ENCODE peak calls at places on chromosomes 16 and 17, in five cellular contexts. One of them, this sample, is unnamed.

GRCh38 chr16:67504190-67505021 is 21.1 kb upstream of the AGRP start:
- DNase-seq in fibroblast of the conjunctiva: no peak
- DNase-seq in heart right ventricle: no peak
- DNase-seq in BJ: no peak
- DNase-seq in activated gamma-delta T cell treated with anti-CD3 and anti-CD28 coated beads, Interleukin-2, amount 50 U/mL, for 16 hours: no peak
- DNase-seq in this sample: no peak

GRCh38 chr16:19913306-19913717 is 28.7 kb upstream of the GPRC5B start:
- DNase-seq in heart right ventricle: no peak
- DNase-seq in BJ: no peak
- DNase-seq in activated gamma-delta T cell treated with anti-CD3 and anti-CD28 coated beads, Interleukin-2, amount 50 U/mL, for 16 hours: no peak
- DNase-seq in fibroblast of the conjunctiva: no peak
- DNase-seq in this sample: no peak

GRCh38 chr17:352421-353212 is at the start of gene RPH3AL:
- DNase-seq in BJ: no peak
- DNase-seq in heart right ventricle: peak; percentile 55
- DNase-seq in activated gamma-delta T cell treated with anti-CD3 and anti-CD28 coated beads, Interleukin-2, amount 50 U/mL, for 16 hours: no peak
- DNase-seq in fibroblast of the conjunctiva: no peak
- DNase-seq in this sample: peak; percentile 18

GRCh38 chr16:78984887-78985464 is 615.6 kb downstream of the MAF start:
- DNase-seq in BJ: no peak
- DNase-seq in fibroblast of the conjunctiva: no peak
- DNase-seq in heart right ventricle: peak; percentile 30
- DNase-seq in activated gamma-delta T cell treated with anti-CD3 and anti-CD28 coated beads, Interleukin-2, amount 50 U/mL, for 16 hours: no peak
- DNase-seq in this sample: no peak

GRCh38 chr17:2594657-2595085 is 1.2 kb downstream of the PAFAH1B1 start:
- DNase-seq in activated gamma-delta T cell treated with anti-CD3 and anti-CD28 coated beads, Interleukin-2, amount 50 U/mL, for 16 hours: no peak
- DNase-seq in heart right ventricle: no peak
- DNase-seq in BJ: no peak
- DNase-seq in fibroblast of the conjunctiva: no peak
- DNase-seq in this sample: no peak

GRCh38 chr17:66702106-66702936 is 132.6 kb upstream of the CACNG5 start:
- DNase-seq in BJ: no peak
- DNase-seq in fibroblast of the conjunctiva: no peak
- DNase-seq in heart right ventricle: no peak
- DNase-seq in activated gamma-delta T cell treated with anti-CD3 and anti-CD28 coated beads, Interleukin-2, amount 50 U/mL, for 16 hours: no peak
- DNase-seq in this sample: no peak

GRCh38 chr16:73319747-73320146 is 271.8 kb upstream of the ZFHX3 start:
- DNase-seq in BJ: no peak
- DNase-seq in fibroblast of the conjunctiva: no peak
- DNase-seq in activated gamma-delta T cell treated with anti-CD3 and anti-CD28 coated beads, Interleukin-2, amount 50 U/mL, for 16 hours: no peak
- DNase-seq in heart right ventricle: no peak
- DNase-seq in this sample: no peak

GRCh38 chr17:19470529-19471261 is 59.7 kb downstream of the RNF112 start:
- DNase-seq in heart right ventricle: peak; percentile 68
- DNase-seq in activated gamma-delta T cell treated with anti-CD3 and anti-CD28 coated beads, Interleukin-2, amount 50 U/mL, for 16 hours: no peak
- DNase-seq in BJ: peak; percentile 59
- DNase-seq in fibroblast of the conjunctiva: peak; percentile 35
- DNase-seq in this sample: peak; percentile 82

GRCh38 chr16:50601341-50601740 is 53.1 kb downstream of the NKD1 start:
- DNase-seq in heart right ventricle: no peak
- DNase-seq in activated gamma-delta T cell treated with anti-CD3 and anti-CD28 coated beads, Interleukin-2, amount 50 U/mL, for 16 hours: no peak
- DNase-seq in fibroblast of the conjunctiva: no peak
- DNase-seq in BJ: no peak
- DNase-seq in this sample: no peak

GRCh38 chr17:35404360-35404759 is 27.9 kb downstream of the SLFN12 start:
- DNase-seq in fibroblast of the conjunctiva: no peak
- DNase-seq in activated gamma-delta T cell treated with anti-CD3 and anti-CD28 coated beads, Interleukin-2, amount 50 U/mL, for 16 hours: no peak
- DNase-seq in heart right ventricle: no peak
- DNase-seq in BJ: no peak
- DNase-seq in this sample: no peak

GRCh38 chr16:23318639-23319038 is 16.5 kb downstream of the SCNN1B start:
- DNase-seq in BJ: no peak
- DNase-seq in fibroblast of the conjunctiva: no peak
- DNase-seq in heart right ventricle: no peak
- DNase-seq in activated gamma-delta T cell treated with anti-CD3 and anti-CD28 coated beads, Interleukin-2, amount 50 U/mL, for 16 hours: no peak
- DNase-seq in this sample: no peak

GRCh38 chr17:82297280-82297803 is 20.1 kb downstream of the CD7 start:
- DNase-seq in BJ: peak; percentile 37
- DNase-seq in fibroblast of the conjunctiva: peak; percentile 64
- DNase-seq in heart right ventricle: peak; percentile 67
- DNase-seq in activated gamma-delta T cell treated with anti-CD3 and anti-CD28 coated beads, Interleukin-2, amount 50 U/mL, for 16 hours: peak; percentile 77
- DNase-seq in this sample: peak; percentile 94

GRCh38 chr17:59154721-59155438 is at the start of gene SKA2:
- DNase-seq in BJ: no peak
- DNase-seq in fibroblast of the conjunctiva: no peak
- DNase-seq in activated gamma-delta T cell treated with anti-CD3 and anti-CD28 coated beads, Interleukin-2, amount 50 U/mL, for 16 hours: peak; percentile 95
- DNase-seq in heart right ventricle: peak; percentile 93
- DNase-seq in this sample: no peak

GRCh38 chr16:57485916-57486857 is at the start of gene DOK4:
- DNase-seq in heart right ventricle: peak; percentile 87
- DNase-seq in activated gamma-delta T cell treated with anti-CD3 and anti-CD28 coated beads, Interleukin-2, amount 50 U/mL, for 16 hours: peak; percentile 65
- DNase-seq in fibroblast of the conjunctiva: no peak
- DNase-seq in BJ: no peak
- DNase-seq in this sample: peak; percentile 53

GRCh38 chr16:75566040-75566888 is at the start of gene GABARAPL2:
- DNase-seq in activated gamma-delta T cell treated with anti-CD3 and anti-CD28 coated beads, Interleukin-2, amount 50 U/mL, for 16 hours: peak; percentile 88
- DNase-seq in fibroblast of the conjunctiva: peak; percentile 45
- DNase-seq in BJ: no peak
- DNase-seq in heart right ventricle: peak; percentile 89
- DNase-seq in this sample: peak; percentile 65

GRCh38 chr16:31713945-31714898 is 159.4 kb upstream of the ZNF267 start:
- DNase-seq in activated gamma-delta T cell treated with anti-CD3 and anti-CD28 coated beads, Interleukin-2, amount 50 U/mL, for 16 hours: no peak
- DNase-seq in fibroblast of the conjunctiva: no peak
- DNase-seq in BJ: no peak
- DNase-seq in heart right ventricle: no peak
- DNase-seq in this sample: peak; percentile 64

GRCh38 chr16:81175325-81175891 is 63.1 kb upstream of the BCO1 start:
- DNase-seq in BJ: peak; percentile 17
- DNase-seq in fibroblast of the conjunctiva: peak; percentile 30
- DNase-seq in activated gamma-delta T cell treated with anti-CD3 and anti-CD28 coated beads, Interleukin-2, amount 50 U/mL, for 16 hours: no peak
- DNase-seq in heart right ventricle: no peak
- DNase-seq in this sample: no peak

GRCh38 chr16:84486551-84487235 is 17.8 kb downstream of the MEAK7 start:
- DNase-seq in fibroblast of the conjunctiva: no peak
- DNase-seq in heart right ventricle: no peak
- DNase-seq in BJ: no peak
- DNase-seq in activated gamma-delta T cell treated with anti-CD3 and anti-CD28 coated beads, Interleukin-2, amount 50 U/mL, for 16 hours: no peak
- DNase-seq in this sample: no peak

GRCh38 chr16:68792465-68793324 is 50.6 kb upstream of the TANGO6 start:
- DNase-seq in heart right ventricle: no peak
- DNase-seq in fibroblast of the conjunctiva: no peak
- DNase-seq in activated gamma-delta T cell treated with anti-CD3 and anti-CD28 coated beads, Interleukin-2, amount 50 U/mL, for 16 hours: no peak
- DNase-seq in BJ: no peak
- DNase-seq in this sample: no peak

GRCh38 chr17:79263191-79263590 is 188.6 kb downstream of the ENGASE start:
- DNase-seq in BJ: no peak
- DNase-seq in activated gamma-delta T cell treated with anti-CD3 and anti-CD28 coated beads, Interleukin-2, amount 50 U/mL, for 16 hours: no peak
- DNase-seq in heart right ventricle: no peak
- DNase-seq in fibroblast of the conjunctiva: no peak
- DNase-seq in this sample: no peak

This sample was measured in gastrocnemius medialis.